ENCODE peak calls at places on chromosomes 2 and 18, in ten cellular contexts. P, F, L, Q, M, K, I, H, B and S are unnamed samples.

GRCh38 chr18:63730788-63731187 is 28.0 kb downstream of the SERPINB11 start:
- DNase-seq in H (no peak), F (no peak), B (peak), L (no peak), Q (peak), K (no peak), P (no peak), M (no peak), I (no peak), S (no peak)

GRCh38 chr2:240200230-240201051 is 60.0 kb upstream of the OTOS start:
- DNase-seq in Q (no peak), K (no peak), I (no peak), F (no peak), B (no peak), L (no peak), M (peak), H (no peak), P (no peak), S (no peak)

GRCh38 chr2:239257511-239257937 is 143.3 kb downstream of the HDAC4 start:
- DNase-seq in P (peak), F (peak), B (peak), Q (peak), H (no peak), M (peak), I (no peak), L (no peak), K (no peak), S (peak)

GRCh38 chr18:525066-525797 is 24.7 kb upstream of the COLEC12 start:
- DNase-seq in Q (peak), K (no peak), I (no peak), L (no peak), P (peak), F (peak), B (peak), H (no peak), M (no peak), S (peak)

GRCh38 chr18:70822167-70822566 is 533.3 kb downstream of the SOCS6 start:
- DNase-seq in K (no peak), M (no peak), Q (no peak), P (no peak), H (no peak), F (no peak), L (no peak), B (no peak), I (no peak), S (no peak)

GRCh38 chr2:232562515-232563151 is 12.1 kb downstream of the EIF4E2 start:
- DNase-seq in Q (no peak), F (no peak), H (no peak), M (no peak), B (no peak), I (no peak), L (no peak), K (no peak), P (no peak), S (no peak)

GRCh38 chr18:60861575-60861974 is 471.7 kb upstream of the CDH20 start:
- DNase-seq in L (no peak), I (no peak), M (no peak), H (no peak), Q (no peak), P (no peak), B (no peak), K (no peak), F (no peak), S (no peak)

GRCh38 chr2:240798327-240798905 is 21.6 kb downstream of the KIF1A start:
- DNase-seq in B (no peak), P (no peak), I (no peak), Q (no peak), H (no peak), L (no peak), M (no peak), F (no peak), K (no peak), S (no peak)

GRCh38 chr2:122421777-122422176 is 666.3 kb downstream of the TSN start:
- DNase-seq in B (no peak), Q (peak), K (no peak), P (no peak), M (peak), H (no peak), L (no peak), F (no peak), I (no peak), S (no peak)

GRCh38 chr2:72892506-72893173 is 5.4 kb downstream of the SPR start:
- DNase-seq in B (peak), F (peak), M (peak), Q (peak), L (peak), I (peak), P (peak), H (peak), K (peak), S (peak)

GRCh38 chr2:16165518-16166326 is 225.4 kb downstream of the MYCN start:
- DNase-seq in B (no peak), P (no peak), H (no peak), M (no peak), L (no peak), K (no peak), I (peak), Q (no peak), F (no peak), S (no peak)

GRCh38 chr2:177239934-177240600 is 24.5 kb downstream of the NFE2L2 start:
- DNase-seq in I (peak), K (no peak), L (no peak), H (no peak), M (peak), B (peak), F (no peak), Q (peak), P (peak), S (peak)

GRCh38 chr2:210593166-210593565 is 36.8 kb downstream of the CPS1 start:
- DNase-seq in H (no peak), L (no peak), F (no peak), I (no peak), P (no peak), B (no peak), K (no peak), M (no peak), Q (peak), S (no peak)

GRCh38 chr18:12769644-12770440 is 67.0 kb downstream of the PSMG2 start:
- DNase-seq in B (peak), F (no peak), K (peak), M (no peak), I (no peak), H (no peak), L (no peak), Q (peak), P (no peak), S (no peak)

GRCh38 chr2:240704651-240705050 is 13.0 kb downstream of the AQP12A start:
- DNase-seq in P (no peak), H (no peak), F (no peak), I (no peak), K (no peak), M (no peak), L (peak), Q (no peak), B (no peak), S (no peak)

GRCh38 chr2:118089015-118089800 is 937 bp downstream of the INSIG2 start:
- DNase-seq in K (no peak), L (no peak), I (peak), F (peak), H (peak), Q (peak), P (peak), M (peak), B (peak), S (peak)

GRCh38 chr2:175808858-175809257 is 193.2 kb downstream of the LNPK start:
- DNase-seq in M (no peak), Q (no peak), F (no peak), L (no peak), I (no peak), P (no peak), H (no peak), B (no peak), K (no peak), S (no peak)

GRCh38 chr2:191686079-191686478 is 8.1 kb downstream of the NABP1 start:
- DNase-seq in L (no peak), P (no peak), K (no peak), B (peak), H (no peak), I (no peak), F (no peak), M (no peak), Q (peak), S (no peak)

GRCh38 chr2:167100526-167100925 is 212.2 kb downstream of the XIRP2 start:
- DNase-seq in K (no peak), P (no peak), Q (no peak), F (no peak), B (no peak), I (no peak), H (no peak), M (no peak), L (no peak), S (no peak)

GRCh38 chr2:75788154-75788553 is 77.4 kb upstream of the GCFC2 start:
- DNase-seq in B (no peak), P (no peak), Q (no peak), L (no peak), I (no peak), H (peak), M (no peak), K (no peak), F (no peak), S (no peak)

GRCh38 chr2:172931923-172932520 is 143.6 kb upstream of the MAP3K20 start:
- DNase-seq in F (no peak), P (peak), K (peak), M (peak), L (peak), Q (peak), B (peak), I (peak), H (peak), S (peak)

GRCh38 chr2:22942441-22942840 is 442.5 kb upstream of the KLHL29 start:
- DNase-seq in I (no peak), H (no peak), B (no peak), Q (no peak), L (no peak), F (no peak), P (no peak), M (no peak), K (no peak), S (no peak)

GRCh38 chr2:28185881-28186280 is 206.8 kb upstream of the FOSL2 start:
- DNase-seq in L (no peak), B (peak), M (no peak), I (no peak), H (no peak), F (no peak), K (no peak), P (peak), Q (peak), S (no peak)

GRCh38 chr2:18362696-18363095 is 197.8 kb downstream of the RDH14 start:
- DNase-seq in F (peak), L (no peak), H (no peak), K (no peak), Q (peak), B (peak), M (no peak), I (no peak), P (peak), S (no peak)

GRCh38 chr2:169422120-169422519 is 57.2 kb upstream of the BBS5 start:
- DNase-seq in K (no peak), I (no peak), P (no peak), M (no peak), F (no peak), B (no peak), Q (no peak), L (no peak), H (no peak), S (no peak)

GRCh38 chr2:205235434-205235833 is 446.9 kb upstream of the NRP2 start:
- DNase-seq in L (no peak), I (no peak), P (no peak), B (no peak), F (no peak), Q (no peak), H (no peak), M (no peak), K (no peak), S (no peak)

GRCh38 chr18:22547807-22548561 is 130.3 kb upstream of the CTAGE1 start:
- DNase-seq in H (no peak), L (no peak), K (no peak), Q (peak), M (no peak), I (no peak), B (peak), P (peak), F (no peak), S (no peak)

GRCh38 chr18:9147440-9148238 is 11.1 kb downstream of the ANKRD12 start:
- DNase-seq in L (no peak), K (no peak), Q (peak), F (peak), M (peak), P (peak), H (no peak), B (peak), I (peak), S (peak)

GRCh38 chr18:42053188-42053781 is 98.3 kb downstream of the PIK3C3 start:
- DNase-seq in B (peak), H (peak), K (peak), M (peak), F (peak), I (peak), Q (peak), P (peak), L (peak), S (peak)

GRCh38 chr2:169716229-169716886 is 17.3 kb upstream of the KLHL23 start:
- DNase-seq in K (no peak), M (peak), Q (peak), F (peak), H (peak), I (no peak), P (peak), L (no peak), B (peak), S (no peak)

GRCh38 chr2:205904873-205905272 is 181.1 kb downstream of the INO80D start:
- DNase-seq in Q (no peak), P (no peak), F (no peak), B (no peak), I (no peak), K (no peak), M (no peak), H (no peak), L (no peak), S (no peak)

GRCh38 chr18:4207383-4207782 is 247.7 kb downstream of the DLGAP1 start:
- DNase-seq in M (no peak), B (no peak), K (no peak), F (no peak), H (no peak), Q (no peak), L (no peak), I (no peak), P (no peak), S (no peak)